ENCODE peak calls at places on chromosomes 4 and X, in five cellular contexts. A is upper lobe of right lung, K is aorta, N is fibroblast of lung, J is lower lobe of right lung. Z is an unnamed sample.
A peak's percentile ranks its signal among the peaks of the same experiment; 100 is the strongest.

GRCh38 chrX:112513154-112513553 is 166.6 kb downstream of the LHFPL1 start:
- DNase-seq in A (no peak), K (no peak), N (no peak), J (no peak), Z (no peak)

GRCh38 chrX:9338986-9339385 is 125.9 kb upstream of the TBL1X start:
- DNase-seq in A (no peak), K (no peak), N (no peak), J (no peak), Z (no peak)

GRCh38 chr4:76430519-76431388 is 4.3 kb upstream of the SHROOM3 start:
- DNase-seq in A (no peak), K (no peak), N (peak; percentile 77), J (no peak), Z (no peak)

GRCh38 chr4:140996757-140997156 is 136.5 kb downstream of the RNF150 start:
- DNase-seq in A (no peak), K (no peak), N (peak; percentile 44), J (no peak), Z (no peak)

GRCh38 chrX:66144258-66144657 is 19.8 kb upstream of the HEPH start:
- DNase-seq in A (no peak), K (no peak), N (no peak), J (no peak), Z (no peak)

GRCh38 chr4:128386761-128387599 is 99.4 kb upstream of the PGRMC2 start:
- DNase-seq in A (peak; percentile 76), K (peak; percentile 95), N (peak; percentile 99), J (peak; percentile 75), Z (peak; percentile 88)

GRCh38 chrX:69195197-69195596 is 29.9 kb upstream of the PJA1 start:
- DNase-seq in A (no peak), K (peak; percentile 23), N (no peak), J (no peak), Z (no peak)

GRCh38 chrX:15395794-15396193 is 11.6 kb upstream of the VEGFD start:
- DNase-seq in A (no peak), K (no peak), N (no peak), J (no peak), Z (no peak)

GRCh38 chr4:165874072-165874798 is 1.2 kb downstream of the TLL1 start:
- DNase-seq in A (no peak), K (no peak), N (no peak), J (no peak), Z (peak; percentile 12)

GRCh38 chrX:103538728-103539127 is 19.4 kb upstream of the RAB40A start:
- DNase-seq in A (no peak), K (no peak), N (peak; percentile 41), J (no peak), Z (no peak)

GRCh38 chrX:103565752-103566151 is 19.6 kb upstream of the TCEAL4 start:
- DNase-seq in A (no peak), K (no peak), N (peak; percentile 54), J (no peak), Z (no peak)

GRCh38 chr4:93658443-93658842 is 170.1 kb upstream of the ATOH1 start:
- DNase-seq in A (no peak), K (no peak), N (no peak), J (no peak), Z (no peak)

GRCh38 chr4:24001486-24001885 is 111.6 kb upstream of the PPARGC1A start:
- DNase-seq in A (no peak), K (no peak), N (no peak), J (no peak), Z (no peak)

GRCh38 chr4:175308236-175308635 is 390.1 kb downstream of the ADAM29 start:
- DNase-seq in A (no peak), K (no peak), N (peak; percentile 12), J (no peak), Z (no peak)

DNA sequence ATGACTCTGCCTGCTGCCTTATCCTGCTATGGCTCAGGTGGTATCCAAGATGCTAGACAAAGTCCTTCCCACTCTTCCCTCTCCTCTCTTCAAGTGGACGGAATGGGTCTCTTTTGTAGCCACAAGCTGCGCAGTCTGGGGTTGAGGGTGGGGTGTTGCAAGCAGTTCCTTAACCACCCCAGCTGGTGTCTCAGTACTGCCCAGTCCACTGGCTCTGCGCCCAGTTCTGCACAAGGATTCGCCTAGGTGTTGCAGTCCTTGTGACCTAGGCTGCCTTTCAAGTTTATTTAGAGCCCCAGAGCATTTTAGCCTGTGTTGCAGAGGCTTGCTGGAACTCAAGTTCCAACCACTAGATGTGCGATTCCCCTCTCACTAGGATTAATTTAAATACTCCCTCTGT is 120.7 kb downstream of the NEXMIF start:
- DNase-seq in A (no peak), K (no peak), N (no peak), J (no peak), Z (no peak)
- H3K27me3 ChIP-seq in A (no peaks in the 10 kb centered on the region), K (no peaks in the 10 kb centered on the region), N (no peaks in the 10 kb centered on the region), J (no peaks in the 10 kb centered on the region), Z (no peaks in the 10 kb centered on the region)

GRCh38 chrX:981791-982626 is 230.4 kb downstream of the CRLF2 start:
- DNase-seq in A (no peak), K (no peak), N (no peak), J (no peak), Z (no peak)
- H3K27me3 ChIP-seq in A (peaks cover 3% of the 10 kb centered on the region), K (no peaks in the 10 kb centered on the region), N (no peaks in the 10 kb centered on the region), J (no peaks in the 10 kb centered on the region), Z (peaks cover 25% of the 10 kb centered on the region)

DNA sequence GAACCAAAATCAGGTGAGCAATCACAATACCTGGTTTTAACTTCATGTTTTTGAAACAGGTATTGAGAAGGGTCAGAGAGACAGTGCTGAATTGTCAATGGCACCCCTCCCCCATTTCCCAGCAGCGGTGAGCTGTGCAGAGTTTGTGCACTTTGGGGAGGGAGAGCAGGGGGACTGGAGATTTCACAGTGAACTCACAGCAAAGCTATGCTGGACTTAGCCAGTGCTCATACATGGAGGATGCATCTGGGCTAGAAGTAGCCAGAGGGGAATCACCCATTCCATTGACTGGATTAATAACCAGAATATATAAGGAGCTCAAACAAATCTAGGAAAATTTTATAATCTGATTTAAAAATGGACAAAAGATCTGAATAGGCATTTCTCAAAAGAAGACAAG is 612.6 kb downstream of the STPG2 start:
- DNase-seq in A (no peak), K (no peak), N (no peak), J (no peak), Z (no peak)
- H3K27me3 ChIP-seq in A (no peaks in the 10 kb centered on the region), K (no peaks in the 10 kb centered on the region), N (no peaks in the 10 kb centered on the region), J (no peaks in the 10 kb centered on the region), Z (no peaks in the 10 kb centered on the region)

DNA sequence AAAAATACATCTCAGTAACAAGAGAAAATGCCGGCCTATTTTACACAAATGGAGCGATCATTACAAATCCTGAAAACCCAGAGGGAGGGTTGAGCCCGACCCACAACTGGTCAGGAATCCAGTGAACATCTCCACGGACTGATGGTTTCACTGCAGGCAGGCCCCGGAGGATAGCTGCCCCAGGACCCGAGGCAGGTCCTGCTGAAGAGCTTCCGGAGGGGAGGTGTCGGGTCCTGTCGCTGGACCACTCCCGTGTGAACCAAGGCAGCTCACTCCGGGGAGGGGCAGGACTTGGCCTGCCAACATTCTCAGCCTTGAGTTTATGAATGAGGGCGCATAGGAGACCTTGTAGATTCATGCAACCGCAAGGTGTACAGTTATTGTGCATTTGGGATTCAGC is 4.8 kb upstream of the CRMP1 start:
- DNase-seq in A (no peak), K (no peak), N (no peak), J (no peak), Z (no peak)
- H3K27me3 ChIP-seq in A (peaks cover 25% of the 10 kb centered on the region), K (no peaks in the 10 kb centered on the region), N (peaks cover 4% of the 10 kb centered on the region), J (peaks cover 49% of the 10 kb centered on the region), Z (peaks cover 99% of the 10 kb centered on the region)